ENCODE peak calls at places on chromosomes 1 and 21, in five cellular contexts. One of them, this sample, is unnamed.

GRCh38 chr21:44199448-44199847 is 41.3 kb downstream of the ICOSLG start:
- DNase-seq in BJ: no peak
- DNase-seq in H9: peak
- DNase-seq in AG10803: no peak
- DNase-seq in astrocyte of the spinal cord: no peak
- DNase-seq in this sample: no peak

GRCh38 chr1:96183928-96184327 is 537.7 kb upstream of the PTBP2 start:
- DNase-seq in BJ: no peak
- DNase-seq in H9: no peak
- DNase-seq in AG10803: no peak
- DNase-seq in astrocyte of the spinal cord: no peak
- DNase-seq in this sample: no peak

GRCh38 chr1:247146671-247147070 is 25.1 kb downstream of the ZNF124 start:
- DNase-seq in BJ: no peak
- DNase-seq in H9: no peak
- DNase-seq in AG10803: no peak
- DNase-seq in astrocyte of the spinal cord: no peak
- DNase-seq in this sample: no peak

GRCh38 chr1:19200281-19200604 is 9.8 kb downstream of the UBR4 start:
- DNase-seq in BJ: no peak
- DNase-seq in H9: no peak
- DNase-seq in AG10803: no peak
- DNase-seq in astrocyte of the spinal cord: no peak
- DNase-seq in this sample: no peak

GRCh38 chr21:17451364-17451869 is 61.4 kb upstream of the CXADR start:
- DNase-seq in BJ: no peak
- DNase-seq in H9: no peak
- DNase-seq in AG10803: peak
- DNase-seq in astrocyte of the spinal cord: peak
- DNase-seq in this sample: no peak

GRCh38 chr1:235052067-235053008 is 76.3 kb downstream of the TOMM20 start:
- DNase-seq in BJ: no peak
- DNase-seq in H9: no peak
- DNase-seq in AG10803: peak
- DNase-seq in astrocyte of the spinal cord: no peak
- DNase-seq in this sample: no peak

GRCh38 chr1:37865348-37866119 is 6.1 kb upstream of the MTF1 start:
- DNase-seq in BJ: no peak
- DNase-seq in H9: no peak
- DNase-seq in AG10803: peak
- DNase-seq in astrocyte of the spinal cord: peak
- DNase-seq in this sample: no peak

GRCh38 chr1:211287218-211287617 is 28.1 kb downstream of the RCOR3 start:
- DNase-seq in BJ: no peak
- DNase-seq in H9: no peak
- DNase-seq in AG10803: no peak
- DNase-seq in astrocyte of the spinal cord: no peak
- DNase-seq in this sample: no peak

GRCh38 chr1:198556969-198557368 is 16.5 kb upstream of the ATP6V1G3 start:
- DNase-seq in BJ: no peak
- DNase-seq in H9: no peak
- DNase-seq in AG10803: peak
- DNase-seq in astrocyte of the spinal cord: no peak
- DNase-seq in this sample: no peak

GRCh38 chr1:47708658-47709301 is 270.9 kb downstream of the FOXD2 start:
- DNase-seq in BJ: no peak
- DNase-seq in H9: peak
- DNase-seq in AG10803: peak
- DNase-seq in astrocyte of the spinal cord: peak
- DNase-seq in this sample: peak

GRCh38 chr21:33028759-33029511 is 3.2 kb downstream of the OLIG2 start:
- DNase-seq in BJ: no peak
- DNase-seq in H9: peak
- DNase-seq in AG10803: no peak
- DNase-seq in astrocyte of the spinal cord: no peak
- DNase-seq in this sample: no peak

GRCh38 chr1:172167801-172168596 is 252.5 kb upstream of the C1orf105 start:
- DNase-seq in BJ: no peak
- DNase-seq in H9: no peak
- DNase-seq in AG10803: peak
- DNase-seq in astrocyte of the spinal cord: peak
- DNase-seq in this sample: no peak

GRCh38 chr1:14850563-14850962 is 252.1 kb downstream of the KAZN start:
- DNase-seq in BJ: no peak
- DNase-seq in H9: no peak
- DNase-seq in AG10803: no peak
- DNase-seq in astrocyte of the spinal cord: no peak
- DNase-seq in this sample: no peak

GRCh38 chr1:151661728-151662127 is 49.9 kb downstream of the SNX27 start:
- DNase-seq in BJ: no peak
- DNase-seq in H9: no peak
- DNase-seq in AG10803: no peak
- DNase-seq in astrocyte of the spinal cord: no peak
- DNase-seq in this sample: no peak

GRCh38 chr1:213499444-213499843 is 448.4 kb downstream of the RPS6KC1 start:
- DNase-seq in BJ: no peak
- DNase-seq in H9: no peak
- DNase-seq in AG10803: no peak
- DNase-seq in astrocyte of the spinal cord: no peak
- DNase-seq in this sample: no peak

GRCh38 chr1:63169057-63169456 is 153.3 kb upstream of the FOXD3 start:
- DNase-seq in BJ: no peak
- DNase-seq in H9: no peak
- DNase-seq in AG10803: no peak
- DNase-seq in astrocyte of the spinal cord: no peak
- DNase-seq in this sample: no peak

GRCh38 chr1:93822710-93823425 is 56.1 kb downstream of the DNTTIP2 start:
- DNase-seq in BJ: no peak
- DNase-seq in H9: no peak
- DNase-seq in AG10803: no peak
- DNase-seq in astrocyte of the spinal cord: no peak
- DNase-seq in this sample: no peak

GRCh38 chr21:26060335-26061115 is 110.0 kb downstream of the APP start:
- DNase-seq in BJ: no peak
- DNase-seq in H9: no peak
- DNase-seq in AG10803: no peak
- DNase-seq in astrocyte of the spinal cord: no peak
- DNase-seq in this sample: no peak

GRCh38 chr1:81800741-81801031 is at the start of gene ADGRL2:
- DNase-seq in BJ: no peak
- DNase-seq in H9: peak
- DNase-seq in AG10803: no peak
- DNase-seq in astrocyte of the spinal cord: no peak
- DNase-seq in this sample: peak

GRCh38 chr1:234709473-234710279 is 99.7 kb upstream of the IRF2BP2 start:
- DNase-seq in BJ: no peak
- DNase-seq in H9: peak
- DNase-seq in AG10803: no peak
- DNase-seq in astrocyte of the spinal cord: no peak
- DNase-seq in this sample: no peak

GRCh38 chr1:203592156-203592555 is 34.5 kb upstream of the ATP2B4 start:
- DNase-seq in BJ: no peak
- DNase-seq in H9: peak
- DNase-seq in AG10803: no peak
- DNase-seq in astrocyte of the spinal cord: no peak
- DNase-seq in this sample: peak

GRCh38 chr1:160534823-160535605 is 12.0 kb upstream of the SLAMF6 start:
- DNase-seq in BJ: no peak
- DNase-seq in H9: no peak
- DNase-seq in AG10803: no peak
- DNase-seq in astrocyte of the spinal cord: no peak
- DNase-seq in this sample: no peak

GRCh38 chr1:240539031-240539430 is 72.9 kb downstream of the GREM2 start:
- DNase-seq in BJ: no peak
- DNase-seq in H9: no peak
- DNase-seq in AG10803: peak
- DNase-seq in astrocyte of the spinal cord: no peak
- DNase-seq in this sample: no peak

GRCh38 chr1:102191723-102192122 is 195.0 kb upstream of the OLFM3 start:
- DNase-seq in BJ: no peak
- DNase-seq in H9: peak
- DNase-seq in AG10803: no peak
- DNase-seq in astrocyte of the spinal cord: peak
- DNase-seq in this sample: peak
- TF ChIP-seq CTCF in BJ: no peak
- TF ChIP-seq CTCF in H9: peak
- TF ChIP-seq CTCF in AG10803: no peak
- TF ChIP-seq CTCF in astrocyte of the spinal cord: peak
- TF ChIP-seq CTCF in this sample: peak

GRCh38 chr1:17994046-17994445 is 113.6 kb upstream of the IGSF21 start:
- DNase-seq in BJ: no peak
- DNase-seq in H9: no peak
- DNase-seq in AG10803: no peak
- DNase-seq in astrocyte of the spinal cord: no peak
- DNase-seq in this sample: no peak

GRCh38 chr1:17995480-17995879 is 112.1 kb upstream of the IGSF21 start:
- DNase-seq in BJ: no peak
- DNase-seq in H9: no peak
- DNase-seq in AG10803: no peak
- DNase-seq in astrocyte of the spinal cord: no peak
- DNase-seq in this sample: no peak

GRCh38 chr1:17999884-18000283 is 107.7 kb upstream of the IGSF21 start:
- DNase-seq in BJ: no peak
- DNase-seq in H9: no peak
- DNase-seq in AG10803: no peak
- DNase-seq in astrocyte of the spinal cord: no peak
- DNase-seq in this sample: no peak

GRCh38 chr1:18001725-18002124 is 105.9 kb upstream of the IGSF21 start:
- DNase-seq in BJ: no peak
- DNase-seq in H9: no peak
- DNase-seq in AG10803: no peak
- DNase-seq in astrocyte of the spinal cord: no peak
- DNase-seq in this sample: no peak

DNA sequence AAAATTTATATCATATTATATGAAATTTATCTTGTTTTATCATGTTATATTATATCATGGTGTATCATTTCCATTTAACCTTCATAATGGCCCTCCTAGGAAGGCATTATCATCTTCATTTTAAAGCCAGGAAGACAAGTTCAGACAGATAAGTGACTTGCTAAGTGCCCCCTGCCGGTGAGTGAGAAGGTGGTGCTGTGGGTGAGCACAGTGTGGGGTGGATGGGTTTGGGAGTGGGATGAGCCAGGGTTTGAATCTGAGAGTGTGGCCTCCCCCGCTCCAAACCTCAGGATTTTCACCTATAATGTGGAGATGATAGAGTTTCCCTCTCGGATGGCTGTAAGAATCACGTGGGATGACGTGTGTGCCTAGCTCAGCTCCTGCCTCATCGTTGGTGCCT is 108.7 kb upstream of the IGSF21 start:
- DNase-seq in BJ: no peak
- DNase-seq in H9: no peak
- DNase-seq in AG10803: peak
- DNase-seq in astrocyte of the spinal cord: no peak
- DNase-seq in this sample: no peak
- TF ChIP-seq CTCF in BJ: peak
- TF ChIP-seq CTCF in H9: peak
- TF ChIP-seq CTCF in AG10803: peak
- TF ChIP-seq CTCF in astrocyte of the spinal cord: no peak
- TF ChIP-seq CTCF in this sample: peak

DNA sequence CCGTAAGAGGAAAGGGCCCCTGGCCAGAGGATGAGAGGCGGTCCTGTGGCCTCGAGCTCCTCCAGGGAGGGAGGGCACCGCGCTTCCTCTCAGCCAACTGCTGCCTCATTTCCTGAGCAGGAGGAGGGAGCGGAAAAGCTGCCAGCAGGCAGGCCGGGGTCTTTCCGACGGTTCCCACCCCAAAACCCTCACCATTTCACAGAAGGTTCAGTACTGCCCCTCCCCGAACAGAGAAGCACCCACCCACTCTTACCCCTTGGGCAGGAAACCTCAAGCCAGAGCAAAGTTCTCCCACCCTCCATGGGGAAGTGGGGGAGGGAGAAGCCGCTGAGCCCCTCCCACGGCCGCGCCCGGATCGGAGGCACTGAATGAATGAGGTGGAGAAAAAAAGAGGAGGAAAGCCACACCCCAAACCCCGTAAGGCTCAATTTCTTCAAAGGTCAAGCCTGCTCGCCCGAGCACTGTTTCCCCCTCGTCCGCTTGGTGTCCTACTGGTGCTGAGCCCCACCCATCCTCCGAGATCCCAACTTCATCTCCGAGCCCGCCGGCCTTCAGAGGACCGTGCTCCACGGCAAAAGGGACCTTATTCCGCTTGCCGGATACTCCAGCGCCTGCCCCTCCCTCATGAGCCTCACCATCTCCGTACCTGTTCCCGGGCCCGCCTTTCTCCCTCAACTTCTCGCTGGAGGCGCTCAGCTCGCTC is 9.4 kb downstream of the TPM3 start:
- DNase-seq in BJ: no peak
- DNase-seq in H9: peak
- DNase-seq in AG10803: peak
- DNase-seq in astrocyte of the spinal cord: peak
- DNase-seq in this sample: peak
- TF ChIP-seq CTCF in BJ: peak
- TF ChIP-seq CTCF in H9: no peak
- TF ChIP-seq CTCF in AG10803: no peak
- TF ChIP-seq CTCF in astrocyte of the spinal cord: no peak
- TF ChIP-seq CTCF in this sample: no peak

DNA sequence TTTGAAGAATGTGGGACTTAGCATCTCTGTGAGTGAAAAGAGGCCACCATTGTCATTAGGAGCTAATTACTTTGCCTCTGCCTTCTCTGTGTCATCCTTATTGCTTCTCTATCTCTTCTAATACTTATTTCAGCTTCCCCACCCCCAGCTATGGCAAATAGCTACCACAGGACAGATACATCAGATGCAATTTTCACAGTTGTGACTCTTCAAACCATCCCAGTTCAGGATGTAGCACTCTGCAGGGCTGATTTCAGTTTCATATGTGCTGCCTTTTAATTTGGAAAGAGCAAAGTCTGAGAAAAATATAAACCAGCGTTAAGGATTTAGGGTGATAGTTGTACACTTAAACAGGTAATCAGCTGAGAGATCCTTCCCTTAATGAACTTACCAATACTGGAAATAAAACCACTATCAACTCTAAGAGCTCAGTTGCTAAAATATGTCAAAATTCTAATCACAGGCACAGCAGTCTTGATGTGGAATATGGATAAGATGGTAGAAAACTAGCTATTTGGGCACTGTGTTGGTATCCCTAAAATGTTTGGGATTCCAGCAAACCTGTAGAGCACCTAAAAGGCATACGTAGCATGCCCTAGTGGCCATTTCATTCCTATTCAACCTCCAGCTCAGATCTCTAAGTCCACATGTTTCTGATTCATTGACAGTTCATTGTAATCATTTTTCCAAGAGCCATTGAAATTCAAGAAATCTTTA is 148.4 kb downstream of the SYT2 start:
- DNase-seq in BJ: no peak
- DNase-seq in H9: no peak
- DNase-seq in AG10803: no peak
- DNase-seq in astrocyte of the spinal cord: no peak
- DNase-seq in this sample: no peak
- TF ChIP-seq CTCF in BJ: peak
- TF ChIP-seq CTCF in H9: peak
- TF ChIP-seq CTCF in AG10803: peak
- TF ChIP-seq CTCF in astrocyte of the spinal cord: peak
- TF ChIP-seq CTCF in this sample: no peak

This sample was measured in nephron progenitor cell.